ENCODE peak calls at places on chromosomes 13 and 19, in six cellular contexts. One of them, this sample, is unnamed.

GRCh38 chr19:47363758-47364529 is 14.8 kb downstream of the DHX34 start:
- DNase-seq in heart right ventricle: no peak
- DNase-seq in heart left ventricle: no peak
- DNase-seq in Calu3: no peak
- DNase-seq in dorsolateral prefrontal cortex: no peak
- DNase-seq in OCI-LY7: no peak
- DNase-seq in this sample: no peak

GRCh38 chr13:20902438-20903163 is at the start of gene XPO4:
- DNase-seq in Calu3: peak; percentile 74
- DNase-seq in dorsolateral prefrontal cortex: peak; percentile 61
- DNase-seq in heart right ventricle: peak; percentile 83
- DNase-seq in heart left ventricle: peak; percentile 91
- DNase-seq in OCI-LY7: peak; percentile 86
- DNase-seq in this sample: peak; percentile 75

GRCh38 chr13:71949441-71949840 is 82.4 kb upstream of the DACH1 start:
- DNase-seq in Calu3: no peak
- DNase-seq in heart left ventricle: no peak
- DNase-seq in heart right ventricle: no peak
- DNase-seq in dorsolateral prefrontal cortex: no peak
- DNase-seq in OCI-LY7: no peak
- DNase-seq in this sample: no peak

GRCh38 chr19:33400856-33401682 is 27.6 kb downstream of the CEBPG start:
- DNase-seq in OCI-LY7: no peak
- DNase-seq in Calu3: no peak
- DNase-seq in dorsolateral prefrontal cortex: no peak
- DNase-seq in heart right ventricle: no peak
- DNase-seq in heart left ventricle: no peak
- DNase-seq in this sample: no peak

GRCh38 chr13:79481685-79482052 is 714 bp downstream of the NDFIP2 start:
- DNase-seq in dorsolateral prefrontal cortex: no peak
- DNase-seq in heart left ventricle: no peak
- DNase-seq in OCI-LY7: peak; percentile 16
- DNase-seq in heart right ventricle: no peak
- DNase-seq in Calu3: peak; percentile 0
- DNase-seq in this sample: no peak

GRCh38 chr13:111630411-111630810 is 310.0 kb downstream of the TEX29 start:
- DNase-seq in heart right ventricle: no peak
- DNase-seq in dorsolateral prefrontal cortex: no peak
- DNase-seq in OCI-LY7: no peak
- DNase-seq in heart left ventricle: no peak
- DNase-seq in Calu3: no peak
- DNase-seq in this sample: no peak

GRCh38 chr13:21069561-21070004 is 8.2 kb upstream of the LATS2 start:
- DNase-seq in heart right ventricle: no peak
- DNase-seq in dorsolateral prefrontal cortex: no peak
- DNase-seq in OCI-LY7: no peak
- DNase-seq in heart left ventricle: no peak
- DNase-seq in Calu3: no peak
- DNase-seq in this sample: no peak

GRCh38 chr19:47267350-47267759 is 7.3 kb upstream of the INAFM1 start:
- DNase-seq in Calu3: no peak
- DNase-seq in OCI-LY7: no peak
- DNase-seq in heart right ventricle: no peak
- DNase-seq in dorsolateral prefrontal cortex: no peak
- DNase-seq in heart left ventricle: no peak
- DNase-seq in this sample: no peak

GRCh38 chr19:41288898-41289505 is 21.0 kb upstream of the CCDC97 start:
- DNase-seq in heart left ventricle: no peak
- DNase-seq in Calu3: no peak
- DNase-seq in OCI-LY7: no peak
- DNase-seq in heart right ventricle: no peak
- DNase-seq in dorsolateral prefrontal cortex: no peak
- DNase-seq in this sample: no peak

GRCh38 chr13:72261732-72262131 is 394.7 kb upstream of the DACH1 start:
- DNase-seq in dorsolateral prefrontal cortex: no peak
- DNase-seq in OCI-LY7: no peak
- DNase-seq in heart right ventricle: no peak
- DNase-seq in Calu3: no peak
- DNase-seq in heart left ventricle: no peak
- DNase-seq in this sample: no peak

GRCh38 chr19:45817725-45818301 is 2.7 kb upstream of the RSPH6A start:
- DNase-seq in dorsolateral prefrontal cortex: no peak
- DNase-seq in Calu3: no peak
- DNase-seq in heart right ventricle: no peak
- DNase-seq in OCI-LY7: no peak
- DNase-seq in heart left ventricle: no peak
- DNase-seq in this sample: no peak

GRCh38 chr19:16290692-16291091 is 33.9 kb upstream of the KLF2 start:
- DNase-seq in OCI-LY7: no peak
- DNase-seq in heart left ventricle: no peak
- DNase-seq in dorsolateral prefrontal cortex: no peak
- DNase-seq in heart right ventricle: peak; percentile 23
- DNase-seq in Calu3: no peak
- DNase-seq in this sample: no peak

GRCh38 chr13:41130356-41130755 is 2.2 kb downstream of the KBTBD6 start:
- DNase-seq in dorsolateral prefrontal cortex: no peak
- DNase-seq in heart left ventricle: no peak
- DNase-seq in OCI-LY7: peak; percentile 54
- DNase-seq in heart right ventricle: no peak
- DNase-seq in Calu3: no peak
- DNase-seq in this sample: no peak

GRCh38 chr13:29875646-29876045 is 25.2 kb upstream of the UBL3 start:
- DNase-seq in OCI-LY7: no peak
- DNase-seq in heart right ventricle: no peak
- DNase-seq in dorsolateral prefrontal cortex: no peak
- DNase-seq in Calu3: no peak
- DNase-seq in heart left ventricle: no peak
- DNase-seq in this sample: no peak

GRCh38 chr19:47158879-47159509 is 28.4 kb downstream of the SAE1 start:
- DNase-seq in heart right ventricle: no peak
- DNase-seq in Calu3: no peak
- DNase-seq in heart left ventricle: no peak
- DNase-seq in dorsolateral prefrontal cortex: no peak
- DNase-seq in OCI-LY7: no peak
- DNase-seq in this sample: no peak

GRCh38 chr13:98975822-98976261 is 2.0 kb downstream of the DOCK9 start:
- DNase-seq in heart right ventricle: no peak
- DNase-seq in dorsolateral prefrontal cortex: no peak
- DNase-seq in OCI-LY7: peak; percentile 46
- DNase-seq in heart left ventricle: no peak
- DNase-seq in Calu3: no peak
- DNase-seq in this sample: no peak

GRCh38 chr19:19750131-19750841 is 17.4 kb upstream of the ZNF14 start:
- DNase-seq in heart left ventricle: no peak
- DNase-seq in heart right ventricle: no peak
- DNase-seq in OCI-LY7: no peak
- DNase-seq in Calu3: no peak
- DNase-seq in dorsolateral prefrontal cortex: no peak
- DNase-seq in this sample: no peak

GRCh38 chr13:50171585-50172282 is 156.5 kb downstream of the KCNRG start:
- DNase-seq in heart left ventricle: no peak
- DNase-seq in OCI-LY7: no peak
- DNase-seq in heart right ventricle: no peak
- DNase-seq in dorsolateral prefrontal cortex: no peak
- DNase-seq in Calu3: no peak
- DNase-seq in this sample: no peak

GRCh38 chr13:20973886-20974285 is 71.3 kb upstream of the XPO4 start:
- DNase-seq in Calu3: no peak
- DNase-seq in OCI-LY7: no peak
- DNase-seq in heart right ventricle: no peak
- DNase-seq in dorsolateral prefrontal cortex: no peak
- DNase-seq in heart left ventricle: no peak
- DNase-seq in this sample: no peak

GRCh38 chr13:33676700-33677048 is 141.3 kb upstream of the RFC3 start:
- DNase-seq in OCI-LY7: peak; percentile 37
- DNase-seq in heart left ventricle: no peak
- DNase-seq in dorsolateral prefrontal cortex: no peak
- DNase-seq in Calu3: peak; percentile 40
- DNase-seq in heart right ventricle: peak; percentile 30
- DNase-seq in this sample: no peak

GRCh38 chr19:46609511-46610412 is 8.6 kb downstream of the CALM3 start:
- DNase-seq in heart right ventricle: no peak
- DNase-seq in heart left ventricle: peak; percentile 44
- DNase-seq in dorsolateral prefrontal cortex: no peak
- DNase-seq in Calu3: no peak
- DNase-seq in OCI-LY7: no peak
- DNase-seq in this sample: no peak

GRCh38 chr19:32708457-32708856 is 11.1 kb upstream of the TDRD12 start:
- DNase-seq in dorsolateral prefrontal cortex: no peak
- DNase-seq in OCI-LY7: no peak
- DNase-seq in heart right ventricle: no peak
- DNase-seq in Calu3: no peak
- DNase-seq in heart left ventricle: no peak
- DNase-seq in this sample: no peak

GRCh38 chr19:43784251-43784980 is 3.6 kb upstream of the KCNN4 start:
- DNase-seq in Calu3: peak; percentile 93
- DNase-seq in heart left ventricle: no peak
- DNase-seq in dorsolateral prefrontal cortex: no peak
- DNase-seq in heart right ventricle: no peak
- DNase-seq in OCI-LY7: peak; percentile 89
- DNase-seq in this sample: no peak

GRCh38 chr19:57572415-57572947 is 6.2 kb downstream of the ZNF416 start:
- DNase-seq in heart left ventricle: no peak
- DNase-seq in heart right ventricle: no peak
- DNase-seq in OCI-LY7: no peak
- DNase-seq in Calu3: no peak
- DNase-seq in dorsolateral prefrontal cortex: no peak
- DNase-seq in this sample: no peak

GRCh38 chr19:4191044-4191443 is 8.6 kb downstream of the ANKRD24 start:
- DNase-seq in heart left ventricle: no peak
- DNase-seq in OCI-LY7: no peak
- DNase-seq in Calu3: no peak
- DNase-seq in dorsolateral prefrontal cortex: no peak
- DNase-seq in heart right ventricle: no peak
- DNase-seq in this sample: no peak

GRCh38 chr13:30526612-30527217 is 61.0 kb upstream of the HMGB1 start:
- DNase-seq in heart left ventricle: no peak
- DNase-seq in heart right ventricle: peak; percentile 23
- DNase-seq in dorsolateral prefrontal cortex: no peak
- DNase-seq in OCI-LY7: no peak
- DNase-seq in Calu3: no peak
- DNase-seq in this sample: peak; percentile 8

GRCh38 chr13:74250738-74251190 is 116.6 kb upstream of the KLF12 start:
- DNase-seq in Calu3: no peak
- DNase-seq in OCI-LY7: no peak
- DNase-seq in heart right ventricle: no peak
- DNase-seq in heart left ventricle: no peak
- DNase-seq in dorsolateral prefrontal cortex: no peak
- DNase-seq in this sample: no peak

GRCh38 chr19:10819124-10820060 is 16.6 kb downstream of the TMED1 start:
- DNase-seq in dorsolateral prefrontal cortex: no peak
- DNase-seq in Calu3: no peak
- DNase-seq in heart left ventricle: peak; percentile 42
- DNase-seq in OCI-LY7: no peak
- DNase-seq in heart right ventricle: no peak
- DNase-seq in this sample: no peak
- TF ChIP-seq CTCF in dorsolateral prefrontal cortex: no peak
- TF ChIP-seq CTCF in Calu3: no peak
- TF ChIP-seq CTCF in heart left ventricle: no peak
- TF ChIP-seq CTCF in OCI-LY7: no peak
- TF ChIP-seq CTCF in heart right ventricle: no peak
- TF ChIP-seq CTCF in this sample: no peak

GRCh38 chr19:2542341-2543069 is 66.6 kb downstream of the GADD45B start:
- DNase-seq in heart left ventricle: no peak
- DNase-seq in OCI-LY7: no peak
- DNase-seq in Calu3: no peak
- DNase-seq in heart right ventricle: no peak
- DNase-seq in dorsolateral prefrontal cortex: no peak
- DNase-seq in this sample: no peak

GRCh38 chr19:2546128-2547032 is 70.5 kb downstream of the GADD45B start:
- DNase-seq in heart right ventricle: peak; percentile 84
- DNase-seq in Calu3: peak; percentile 72
- DNase-seq in heart left ventricle: peak; percentile 91
- DNase-seq in OCI-LY7: no peak
- DNase-seq in dorsolateral prefrontal cortex: peak; percentile 88
- DNase-seq in this sample: peak; percentile 77

GRCh38 chr19:2544576-2545415 is 68.9 kb downstream of the GADD45B start:
- DNase-seq in Calu3: no peak
- DNase-seq in OCI-LY7: no peak
- DNase-seq in dorsolateral prefrontal cortex: no peak
- DNase-seq in heart left ventricle: no peak
- DNase-seq in heart right ventricle: no peak
- DNase-seq in this sample: no peak

GRCh38 chr19:2540646-2541454 is 64.9 kb downstream of the GADD45B start:
- DNase-seq in dorsolateral prefrontal cortex: no peak
- DNase-seq in heart right ventricle: peak; percentile 87
- DNase-seq in Calu3: peak; percentile 94
- DNase-seq in OCI-LY7: no peak
- DNase-seq in heart left ventricle: peak; percentile 91
- DNase-seq in this sample: peak; percentile 65

GRCh38 chr19:2543463-2544442 is 67.8 kb downstream of the GADD45B start:
- DNase-seq in heart left ventricle: peak; percentile 96
- DNase-seq in Calu3: peak; percentile 88
- DNase-seq in dorsolateral prefrontal cortex: peak; percentile 83
- DNase-seq in heart right ventricle: peak; percentile 92
- DNase-seq in OCI-LY7: peak; percentile 46
- DNase-seq in this sample: peak; percentile 74
- TF ChIP-seq CTCF in heart left ventricle: no peak
- TF ChIP-seq CTCF in Calu3: no peak
- TF ChIP-seq CTCF in dorsolateral prefrontal cortex: peak; percentile 29
- TF ChIP-seq CTCF in heart right ventricle: no peak
- TF ChIP-seq CTCF in OCI-LY7: no peak
- TF ChIP-seq CTCF in this sample: no peak

GRCh38 chr13:113084094-113084942 is 21.3 kb upstream of the F7 start:
- DNase-seq in heart right ventricle: peak; percentile 13
- DNase-seq in Calu3: no peak
- DNase-seq in OCI-LY7: no peak
- DNase-seq in dorsolateral prefrontal cortex: no peak
- DNase-seq in heart left ventricle: peak; percentile 59
- DNase-seq in this sample: no peak
- TF ChIP-seq CTCF in heart right ventricle: no peak
- TF ChIP-seq CTCF in Calu3: no peak
- TF ChIP-seq CTCF in OCI-LY7: no peak
- TF ChIP-seq CTCF in dorsolateral prefrontal cortex: no peak
- TF ChIP-seq CTCF in heart left ventricle: no peak
- TF ChIP-seq CTCF in this sample: peak; percentile 41

DNA sequence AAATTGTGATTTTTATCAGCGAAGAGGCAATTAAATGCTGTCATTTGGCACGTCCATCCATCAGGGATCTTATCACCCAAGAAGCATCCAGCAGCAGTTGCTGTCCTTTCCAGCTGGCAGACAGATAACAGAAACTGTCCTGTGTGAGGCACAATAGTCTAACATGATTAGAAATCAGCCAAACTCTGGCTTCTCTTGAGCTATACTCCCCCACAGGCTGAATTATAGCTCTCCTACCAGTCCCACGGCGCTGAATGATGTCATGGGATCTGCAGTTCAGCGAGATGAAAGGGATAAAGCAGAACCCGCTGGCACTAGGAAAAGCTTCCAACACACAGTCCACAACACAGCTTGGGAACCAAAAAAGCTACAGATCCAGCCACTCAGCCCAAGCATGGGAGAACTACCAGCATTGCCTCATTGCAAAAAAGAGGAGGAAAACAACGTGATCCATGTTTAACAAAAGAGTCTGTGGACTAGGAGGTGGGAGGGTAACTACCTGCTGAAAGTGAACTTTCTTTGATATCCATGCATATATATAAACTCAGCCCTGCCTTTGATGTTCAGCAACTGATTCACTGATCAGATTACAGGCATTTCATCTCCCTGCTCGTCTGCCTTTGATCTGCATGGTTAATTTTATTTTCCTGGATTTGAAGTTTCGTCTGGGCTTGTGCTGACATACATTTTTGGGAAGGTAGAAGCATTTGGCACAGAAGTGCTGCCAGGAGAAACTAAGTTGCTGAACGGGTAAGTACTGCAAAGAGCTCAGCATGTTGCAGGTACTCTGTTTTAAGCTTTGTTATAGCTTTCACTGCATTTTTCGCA is at the start of gene TNFRSF19:
- DNase-seq in dorsolateral prefrontal cortex: no peak
- DNase-seq in heart left ventricle: no peak
- DNase-seq in Calu3: no peak
- DNase-seq in OCI-LY7: no peak
- DNase-seq in heart right ventricle: peak; percentile 40
- DNase-seq in this sample: peak; percentile 57
- TF ChIP-seq CTCF in dorsolateral prefrontal cortex: no peak
- TF ChIP-seq CTCF in heart left ventricle: no peak
- TF ChIP-seq CTCF in Calu3: no peak
- TF ChIP-seq CTCF in OCI-LY7: no peak
- TF ChIP-seq CTCF in heart right ventricle: no peak
- TF ChIP-seq CTCF in this sample: no peak

This sample was measured in neural crest cell.